ENCODE peak calls at places on chromosomes 12 and 14, in five cellular contexts. Z is mucosa of descending colon, W is AG04449, C is cardiac muscle cell, R is fibroblast of villous mesenchyme. K is an unnamed sample.
A peak's percentile ranks its signal among the peaks of the same experiment; 100 is the strongest.

GRCh38 chr14:44317433-44317746 is 189.7 kb downstream of the FSCB start:
- DNase-seq in Z (no peak), W (no peak), C (no peak), R (no peak), K (no peak)

GRCh38 chr12:104462931-104463339 is 6.2 kb downstream of the CHST11 start:
- DNase-seq in Z (no peak), W (no peak), C (no peak), R (peak; percentile 30), K (peak; percentile 43)

GRCh38 chr14:100607611-100607956 is 20.4 kb upstream of the BEGAIN start:
- DNase-seq in Z (peak; percentile 10), W (no peak), C (no peak), R (no peak), K (no peak)

GRCh38 chr12:50401383-50402155 is 884 bp downstream of the LARP4 start:
- DNase-seq in Z (no peak), W (no peak), C (peak; percentile 74), R (peak; percentile 68), K (peak; percentile 84)

GRCh38 chr14:55245657-55246268 is 25.5 kb upstream of the FBXO34 start:
- DNase-seq in Z (no peak), W (no peak), C (peak; percentile 47), R (peak; percentile 48), K (peak; percentile 55)

GRCh38 chr12:15670756-15671155 is 118.4 kb downstream of the EPS8 start:
- DNase-seq in Z (no peak), W (no peak), C (no peak), R (no peak), K (no peak)

GRCh38 chr14:68807148-68807600 is 14.3 kb upstream of the ZFP36L1 start:
- DNase-seq in Z (peak; percentile 64), W (no peak), C (peak; percentile 91), R (peak; percentile 97), K (peak; percentile 76)

GRCh38 chr12:111428728-111429175 is 23.0 kb downstream of the SH2B3 start:
- DNase-seq in Z (peak; percentile 79), W (no peak), C (peak; percentile 39), R (no peak), K (no peak)

GRCh38 chr12:51200156-51200555 is 17.7 kb downstream of the POU6F1 start:
- DNase-seq in Z (no peak), W (no peak), C (no peak), R (no peak), K (no peak)

GRCh38 chr14:40623641-40624040 is 983.0 kb upstream of the LRFN5 start:
- DNase-seq in Z (no peak), W (no peak), C (no peak), R (no peak), K (no peak)

GRCh38 chr12:39173689-39174088 is 268.3 kb upstream of the CPNE8 start:
- DNase-seq in Z (no peak), W (no peak), C (no peak), R (no peak), K (no peak)

GRCh38 chr14:53742226-53742607 is 214.4 kb downstream of the BMP4 start:
- DNase-seq in Z (no peak), W (no peak), C (no peak), R (peak; percentile 14), K (no peak)

GRCh38 chr12:15726029-15726756 is 63.0 kb downstream of the EPS8 start:
- DNase-seq in Z (no peak), W (no peak), C (peak; percentile 44), R (peak; percentile 40), K (peak; percentile 43)

DNA sequence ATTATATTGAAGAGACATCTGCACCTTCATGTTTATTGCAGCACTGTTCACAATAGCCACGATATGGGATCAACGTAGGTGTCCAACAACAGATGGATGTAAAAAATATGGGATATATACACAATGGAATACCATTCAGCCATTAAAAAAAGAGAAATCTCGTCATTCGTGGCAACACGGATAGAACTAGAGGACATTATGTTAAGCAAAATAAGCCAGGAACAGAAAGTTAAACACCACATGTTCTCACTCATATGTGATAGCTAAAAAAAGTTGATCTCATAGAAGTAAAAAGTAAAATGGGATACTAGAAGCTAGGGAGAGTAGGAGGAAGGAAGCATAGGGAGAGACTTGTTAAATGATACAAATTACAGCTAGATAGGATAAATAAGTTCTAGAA is 82.9 kb upstream of the CLMN start:
- DNase-seq in Z (no peak), W (no peak), C (no peak), R (no peak), K (no peak)
- TF ChIP-seq CTCF in Z (no peak), W (no peak), C (no peak), R (no peak), K (no peak)

GRCh38 chr12:47715393-47715876 is 9.6 kb upstream of the RPAP3 start:
- DNase-seq in Z (peak; percentile 60), W (peak; percentile 24), C (peak; percentile 80), R (peak; percentile 74), K (peak; percentile 82)
- H3K4me3 ChIP-seq in Z (no peak overlapping the region), W (no peak overlapping the region), C (no peak overlapping the region), R (no peak overlapping the region), K (no peak overlapping the region)

GRCh38 chr14:91354979-91355685 is 62.5 kb downstream of the CCDC88C start:
- DNase-seq in Z (peak; percentile 76), W (no peak), C (no peak), R (no peak), K (no peak)
- TF ChIP-seq CTCF in Z (peak; percentile 44), W (peak; percentile 14), C (peak; percentile 26), R (peak; percentile 39), K (peak; percentile 23)

DNA sequence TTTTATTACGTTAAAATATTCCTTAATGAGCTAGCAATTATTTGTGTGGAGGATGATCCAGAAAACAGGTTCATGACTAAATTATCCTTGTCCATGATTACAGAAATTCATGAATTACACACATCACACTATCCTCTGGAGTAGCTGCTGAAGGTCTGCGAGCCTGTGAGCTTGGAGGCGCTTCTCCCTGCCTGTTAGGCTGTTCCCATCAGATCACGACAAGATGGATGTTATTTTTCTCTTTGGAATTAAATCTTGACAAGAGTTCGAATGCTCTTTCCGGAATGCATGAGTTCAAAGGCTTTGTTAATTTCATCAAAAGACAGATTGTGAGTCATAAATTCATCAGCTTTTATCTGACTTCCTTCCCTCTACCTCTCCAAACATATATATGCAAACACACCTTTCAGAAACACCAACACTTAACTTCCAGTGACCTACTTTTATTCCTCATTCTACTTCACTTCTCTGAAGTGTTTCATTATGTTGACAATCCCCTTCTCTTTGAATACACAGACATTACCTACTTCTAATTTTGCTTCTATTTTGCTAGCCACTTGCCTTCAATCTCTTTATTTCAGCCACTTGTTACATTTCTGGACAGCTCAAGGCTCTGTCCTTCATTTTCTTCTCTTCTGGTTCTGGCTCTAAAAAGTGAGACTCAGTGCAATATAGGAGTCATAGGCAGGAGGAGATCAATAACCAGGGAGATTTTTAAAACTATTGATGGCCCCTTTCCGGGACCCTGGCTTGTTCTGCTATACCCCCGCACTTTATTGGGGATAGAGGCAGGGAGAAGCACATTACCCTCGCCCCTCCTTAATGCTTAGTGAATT is 274.6 kb downstream of the BTG1 start:
- DNase-seq in Z (no peak), W (no peak), C (no peak), R (no peak), K (no peak)
- H3K4me3 ChIP-seq in Z (no peak overlapping the region), W (no peak overlapping the region), C (no peak overlapping the region), R (no peak overlapping the region), K (no peak overlapping the region)

GRCh38 chr12:2382391-2383155 is 329.8 kb downstream of the CACNA1C start:
- DNase-seq in Z (no peak), W (no peak), C (peak; percentile 36), R (peak; percentile 16), K (peak; percentile 10)
- TF ChIP-seq CTCF in Z (no peak), W (no peak), C (peak; percentile 7), R (no peak), K (no peak)

GRCh38 chr14:35429951-35430350 is 25.4 kb upstream of the NFKBIA start:
- DNase-seq in Z (no peak), W (no peak), C (no peak), R (no peak), K (no peak)
- H3K4me3 ChIP-seq in Z (no peak overlapping the region), W (no peak overlapping the region), C (no peak overlapping the region), R (no peak overlapping the region), K (no peak overlapping the region)